ENCODE peak calls at places on chromosomes 7 and 10, in eight cellular contexts. One of them, this sample, is unnamed.
A peak's percentile ranks its signal among the peaks of the same experiment; 100 is the strongest.

GRCh38 chr10:116120688-116121087 is 152.3 kb downstream of the GFRA1 start:
- DNase-seq in GM23338: peak; percentile 82
- DNase-seq in thyroid gland: no peak
- DNase-seq in mesenchymal stem cell: no peak
- DNase-seq in PC-3: no peak
- DNase-seq in spleen: no peak
- DNase-seq in transverse colon: no peak
- DNase-seq in colonic mucosa: peak; percentile 16
- DNase-seq in this sample: peak; percentile 12

GRCh38 chr10:86655596-86655995 is 1.2 kb downstream of the OPN4 start:
- DNase-seq in GM23338: no peak
- DNase-seq in thyroid gland: no peak
- DNase-seq in mesenchymal stem cell: no peak
- DNase-seq in PC-3: no peak
- DNase-seq in spleen: peak; percentile 41
- DNase-seq in transverse colon: peak; percentile 1
- DNase-seq in colonic mucosa: no peak
- DNase-seq in this sample: no peak

GRCh38 chr10:60148266-60148840 is 241.3 kb downstream of the ANK3 start:
- DNase-seq in GM23338: no peak
- DNase-seq in thyroid gland: peak; percentile 10
- DNase-seq in mesenchymal stem cell: peak; percentile 84
- DNase-seq in PC-3: peak; percentile 99
- DNase-seq in spleen: no peak
- DNase-seq in transverse colon: peak; percentile 41
- DNase-seq in colonic mucosa: peak; percentile 75
- DNase-seq in this sample: no peak

GRCh38 chr10:43820663-43821062 is 172.0 kb upstream of the ZNF32 start:
- DNase-seq in GM23338: no peak
- DNase-seq in thyroid gland: no peak
- DNase-seq in mesenchymal stem cell: no peak
- DNase-seq in PC-3: no peak
- DNase-seq in spleen: no peak
- DNase-seq in transverse colon: no peak
- DNase-seq in colonic mucosa: no peak
- DNase-seq in this sample: no peak

GRCh38 chr7:14507617-14508016 is 394.9 kb downstream of the DGKB start:
- DNase-seq in GM23338: no peak
- DNase-seq in thyroid gland: no peak
- DNase-seq in mesenchymal stem cell: no peak
- DNase-seq in PC-3: peak; percentile 94
- DNase-seq in spleen: no peak
- DNase-seq in transverse colon: no peak
- DNase-seq in colonic mucosa: no peak
- DNase-seq in this sample: no peak

GRCh38 chr7:50812847-50813475 is 30.3 kb upstream of the GRB10 start:
- DNase-seq in GM23338: peak; percentile 13
- DNase-seq in thyroid gland: peak; percentile 84
- DNase-seq in mesenchymal stem cell: peak; percentile 79
- DNase-seq in PC-3: peak; percentile 90
- DNase-seq in spleen: no peak
- DNase-seq in transverse colon: peak; percentile 78
- DNase-seq in colonic mucosa: peak; percentile 84
- DNase-seq in this sample: no peak

GRCh38 chr10:60801538-60801937 is 23.3 kb downstream of the CDK1 start:
- DNase-seq in GM23338: no peak
- DNase-seq in thyroid gland: no peak
- DNase-seq in mesenchymal stem cell: peak; percentile 61
- DNase-seq in PC-3: peak; percentile 38
- DNase-seq in spleen: no peak
- DNase-seq in transverse colon: no peak
- DNase-seq in colonic mucosa: no peak
- DNase-seq in this sample: no peak

GRCh38 chr10:3363316-3364070 is 190.9 kb upstream of the PITRM1 start:
- DNase-seq in GM23338: no peak
- DNase-seq in thyroid gland: no peak
- DNase-seq in mesenchymal stem cell: no peak
- DNase-seq in PC-3: no peak
- DNase-seq in spleen: no peak
- DNase-seq in transverse colon: no peak
- DNase-seq in colonic mucosa: no peak
- DNase-seq in this sample: no peak

GRCh38 chr7:35894721-35895120 is 93.9 kb downstream of the SEPTIN7 start:
- DNase-seq in GM23338: no peak
- DNase-seq in thyroid gland: no peak
- DNase-seq in mesenchymal stem cell: no peak
- DNase-seq in PC-3: no peak
- DNase-seq in spleen: no peak
- DNase-seq in transverse colon: no peak
- DNase-seq in colonic mucosa: no peak
- DNase-seq in this sample: no peak

GRCh38 chr7:152522551-152522950 is 86.7 kb upstream of the KMT2C start:
- DNase-seq in GM23338: peak; percentile 25
- DNase-seq in thyroid gland: peak; percentile 37
- DNase-seq in mesenchymal stem cell: no peak
- DNase-seq in PC-3: no peak
- DNase-seq in spleen: no peak
- DNase-seq in transverse colon: no peak
- DNase-seq in colonic mucosa: no peak
- DNase-seq in this sample: peak; percentile 42

GRCh38 chr10:29746080-29746797 is 111.5 kb upstream of the SVIL start:
- DNase-seq in GM23338: no peak
- DNase-seq in thyroid gland: no peak
- DNase-seq in mesenchymal stem cell: peak; percentile 90
- DNase-seq in PC-3: no peak
- DNase-seq in spleen: no peak
- DNase-seq in transverse colon: no peak
- DNase-seq in colonic mucosa: no peak
- DNase-seq in this sample: no peak

GRCh38 chr10:1070939-1071338 is 14.8 kb downstream of the WDR37 start:
- DNase-seq in GM23338: peak; percentile 57
- DNase-seq in thyroid gland: no peak
- DNase-seq in mesenchymal stem cell: peak; percentile 48
- DNase-seq in PC-3: no peak
- DNase-seq in spleen: no peak
- DNase-seq in transverse colon: no peak
- DNase-seq in colonic mucosa: no peak
- DNase-seq in this sample: no peak

GRCh38 chr7:27175005-27175625 is 995 bp upstream of the HOXA10 start:
- DNase-seq in GM23338: peak; percentile 33
- DNase-seq in thyroid gland: no peak
- DNase-seq in mesenchymal stem cell: no peak
- DNase-seq in PC-3: peak; percentile 89
- DNase-seq in spleen: peak; percentile 34
- DNase-seq in transverse colon: peak; percentile 85
- DNase-seq in colonic mucosa: peak; percentile 90
- DNase-seq in this sample: no peak

GRCh38 chr7:81780914-81781693 is 11.3 kb upstream of the HGF start:
- DNase-seq in GM23338: no peak
- DNase-seq in thyroid gland: no peak
- DNase-seq in mesenchymal stem cell: no peak
- DNase-seq in PC-3: no peak
- DNase-seq in spleen: no peak
- DNase-seq in transverse colon: no peak
- DNase-seq in colonic mucosa: no peak
- DNase-seq in this sample: no peak

GRCh38 chr7:135327458-135327857 is 93.8 kb downstream of the STRA8 start:
- DNase-seq in GM23338: no peak
- DNase-seq in thyroid gland: no peak
- DNase-seq in mesenchymal stem cell: no peak
- DNase-seq in PC-3: no peak
- DNase-seq in spleen: no peak
- DNase-seq in transverse colon: no peak
- DNase-seq in colonic mucosa: no peak
- DNase-seq in this sample: no peak

DNA sequence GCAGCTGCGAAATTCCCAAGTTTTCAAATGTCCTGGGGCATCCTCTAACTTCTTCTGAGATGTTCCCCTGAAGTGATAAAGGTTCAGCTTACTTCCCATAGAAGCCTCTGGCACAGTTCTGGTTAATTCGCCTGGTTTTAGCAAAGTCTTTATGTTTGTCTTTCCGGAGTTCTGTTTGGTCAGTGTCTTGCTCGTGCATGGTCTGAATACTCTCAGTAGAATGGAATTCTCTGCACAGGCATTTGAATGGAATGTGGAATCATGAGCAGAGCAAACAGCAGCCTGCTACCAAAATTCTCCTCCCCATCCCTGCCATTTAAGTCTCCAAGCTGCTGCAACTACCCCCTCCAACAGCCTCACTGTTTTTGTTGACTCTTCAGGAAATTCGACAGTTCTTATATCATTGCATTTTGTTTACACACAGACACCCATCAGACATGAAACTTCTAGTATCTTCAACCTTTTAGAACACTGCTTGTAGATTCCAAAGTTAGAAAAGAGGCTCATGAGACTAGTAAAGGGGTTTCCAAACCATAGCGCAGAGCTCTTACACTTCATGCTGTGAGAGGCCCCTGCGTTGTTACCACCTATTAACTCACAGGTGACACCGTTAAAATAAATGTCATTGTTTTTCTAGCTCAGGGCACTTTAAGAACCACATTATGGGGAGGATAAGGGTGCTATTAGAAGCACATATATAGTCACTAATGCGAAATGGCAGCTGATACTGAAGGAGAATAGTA is 129.7 kb downstream of the PLCE1 start:
- DNase-seq in GM23338: peak; percentile 17
- DNase-seq in thyroid gland: peak; percentile 5
- DNase-seq in mesenchymal stem cell: peak; percentile 76
- DNase-seq in PC-3: peak; percentile 90
- DNase-seq in spleen: no peak
- DNase-seq in transverse colon: no peak
- DNase-seq in colonic mucosa: no peak
- DNase-seq in this sample: no peak
- H3K4me1 ChIP-seq in GM23338: peaks cover 5% of the 10 kb centered on the region
- H3K4me1 ChIP-seq in thyroid gland: peaks cover 19% of the 10 kb centered on the region
- H3K4me1 ChIP-seq in mesenchymal stem cell: peaks cover 5% of the 10 kb centered on the region
- H3K4me1 ChIP-seq in PC-3: peaks cover 54% of the 10 kb centered on the region
- H3K4me1 ChIP-seq in spleen: no peaks in the 10 kb centered on the region
- H3K4me1 ChIP-seq in transverse colon: peaks cover 30% of the 10 kb centered on the region
- H3K4me1 ChIP-seq in colonic mucosa: no peaks in the 10 kb centered on the region
- H3K4me1 ChIP-seq in this sample: no peaks in the 10 kb centered on the region

GRCh38 chr7:44107116-44107960 is 3.2 kb downstream of the AEBP1 start:
- DNase-seq in GM23338: no peak
- DNase-seq in thyroid gland: no peak
- DNase-seq in mesenchymal stem cell: no peak
- DNase-seq in PC-3: no peak
- DNase-seq in spleen: peak; percentile 58
- DNase-seq in transverse colon: no peak
- DNase-seq in colonic mucosa: no peak
- DNase-seq in this sample: no peak
- H3K4me1 ChIP-seq in GM23338: peaks cover 8% of the 10 kb centered on the region
- H3K4me1 ChIP-seq in thyroid gland: peaks cover 14% of the 10 kb centered on the region
- H3K4me1 ChIP-seq in mesenchymal stem cell: peaks cover 64% of the 10 kb centered on the region
- H3K4me1 ChIP-seq in PC-3: no peaks in the 10 kb centered on the region
- H3K4me1 ChIP-seq in spleen: peaks cover 15% of the 10 kb centered on the region
- H3K4me1 ChIP-seq in transverse colon: peaks cover 3% of the 10 kb centered on the region
- H3K4me1 ChIP-seq in colonic mucosa: no peaks in the 10 kb centered on the region
- H3K4me1 ChIP-seq in this sample: no peaks in the 10 kb centered on the region

GRCh38 chr10:14587540-14588083 is 187.1 kb downstream of the FAM107B start:
- DNase-seq in GM23338: no peak
- DNase-seq in thyroid gland: no peak
- DNase-seq in mesenchymal stem cell: no peak
- DNase-seq in PC-3: no peak
- DNase-seq in spleen: no peak
- DNase-seq in transverse colon: no peak
- DNase-seq in colonic mucosa: no peak
- DNase-seq in this sample: no peak

GRCh38 chr10:14585287-14586193 is 189.2 kb downstream of the FAM107B start:
- DNase-seq in GM23338: peak; percentile 36
- DNase-seq in thyroid gland: no peak
- DNase-seq in mesenchymal stem cell: no peak
- DNase-seq in PC-3: peak; percentile 58
- DNase-seq in spleen: no peak
- DNase-seq in transverse colon: no peak
- DNase-seq in colonic mucosa: no peak
- DNase-seq in this sample: no peak

GRCh38 chr10:14586901-14587300 is 187.8 kb downstream of the FAM107B start:
- DNase-seq in GM23338: no peak
- DNase-seq in thyroid gland: no peak
- DNase-seq in mesenchymal stem cell: no peak
- DNase-seq in PC-3: no peak
- DNase-seq in spleen: no peak
- DNase-seq in transverse colon: peak; percentile 51
- DNase-seq in colonic mucosa: no peak
- DNase-seq in this sample: no peak

GRCh38 chr10:14584643-14585042 is 190.1 kb downstream of the FAM107B start:
- DNase-seq in GM23338: peak; percentile 12
- DNase-seq in thyroid gland: no peak
- DNase-seq in mesenchymal stem cell: no peak
- DNase-seq in PC-3: no peak
- DNase-seq in spleen: no peak
- DNase-seq in transverse colon: no peak
- DNase-seq in colonic mucosa: no peak
- DNase-seq in this sample: no peak

GRCh38 chr10:14588084-14588937 is 186.4 kb downstream of the FAM107B start:
- DNase-seq in GM23338: no peak
- DNase-seq in thyroid gland: no peak
- DNase-seq in mesenchymal stem cell: peak; percentile 99
- DNase-seq in PC-3: peak; percentile 77
- DNase-seq in spleen: no peak
- DNase-seq in transverse colon: no peak
- DNase-seq in colonic mucosa: no peak
- DNase-seq in this sample: no peak
- H3K4me1 ChIP-seq in GM23338: peaks cover 39% of the 10 kb centered on the region
- H3K4me1 ChIP-seq in thyroid gland: no peaks in the 10 kb centered on the region
- H3K4me1 ChIP-seq in mesenchymal stem cell: peaks cover 15% of the 10 kb centered on the region
- H3K4me1 ChIP-seq in PC-3: peaks cover 70% of the 10 kb centered on the region
- H3K4me1 ChIP-seq in spleen: peaks cover 65% of the 10 kb centered on the region
- H3K4me1 ChIP-seq in transverse colon: peaks cover 42% of the 10 kb centered on the region
- H3K4me1 ChIP-seq in colonic mucosa: peaks cover 13% of the 10 kb centered on the region
- H3K4me1 ChIP-seq in this sample: peaks cover 17% of the 10 kb centered on the region

DNA sequence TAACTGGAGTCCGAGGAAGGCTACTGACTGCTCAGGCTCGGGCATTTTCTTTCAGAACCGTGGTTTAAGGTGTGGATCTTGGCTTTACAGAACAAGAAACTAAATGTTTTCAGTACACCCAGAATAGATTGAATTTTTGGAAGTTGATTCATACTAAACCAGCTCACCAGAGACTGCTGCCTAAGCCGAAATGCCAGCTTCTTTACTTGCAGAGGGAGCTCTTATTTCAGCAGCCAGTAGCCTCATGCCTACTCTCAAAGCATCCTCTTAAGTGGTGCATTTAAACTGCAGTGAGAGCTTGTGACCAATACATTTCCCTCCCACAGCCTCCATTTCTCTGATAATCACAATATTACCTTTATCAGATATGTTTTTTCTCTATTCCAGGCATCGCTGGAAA is 615.1 kb downstream of the SUGCT start:
- DNase-seq in GM23338: peak; percentile 17
- DNase-seq in thyroid gland: no peak
- DNase-seq in mesenchymal stem cell: no peak
- DNase-seq in PC-3: peak; percentile 9
- DNase-seq in spleen: no peak
- DNase-seq in transverse colon: no peak
- DNase-seq in colonic mucosa: no peak
- DNase-seq in this sample: no peak
- H3K4me1 ChIP-seq in GM23338: peaks cover 50% of the 10 kb centered on the region
- H3K4me1 ChIP-seq in thyroid gland: no peaks in the 10 kb centered on the region
- H3K4me1 ChIP-seq in mesenchymal stem cell: no peaks in the 10 kb centered on the region
- H3K4me1 ChIP-seq in PC-3: peaks cover 29% of the 10 kb centered on the region
- H3K4me1 ChIP-seq in spleen: no peaks in the 10 kb centered on the region
- H3K4me1 ChIP-seq in transverse colon: no peaks in the 10 kb centered on the region
- H3K4me1 ChIP-seq in colonic mucosa: no peaks in the 10 kb centered on the region
- H3K4me1 ChIP-seq in this sample: no peaks in the 10 kb centered on the region

GRCh38 chr10:110425684-110426293 is 71.9 kb upstream of the DUSP5 start:
- DNase-seq in GM23338: no peak
- DNase-seq in thyroid gland: no peak
- DNase-seq in mesenchymal stem cell: peak; percentile 96
- DNase-seq in PC-3: peak; percentile 61
- DNase-seq in spleen: no peak
- DNase-seq in transverse colon: no peak
- DNase-seq in colonic mucosa: no peak
- DNase-seq in this sample: no peak
- H3K4me1 ChIP-seq in GM23338: peaks cover 15% of the 10 kb centered on the region
- H3K4me1 ChIP-seq in thyroid gland: peaks cover 31% of the 10 kb centered on the region
- H3K4me1 ChIP-seq in mesenchymal stem cell: peaks cover 29% of the 10 kb centered on the region
- H3K4me1 ChIP-seq in PC-3: peaks cover 20% of the 10 kb centered on the region
- H3K4me1 ChIP-seq in spleen: peaks cover 19% of the 10 kb centered on the region
- H3K4me1 ChIP-seq in transverse colon: peaks cover 18% of the 10 kb centered on the region
- H3K4me1 ChIP-seq in colonic mucosa: no peaks in the 10 kb centered on the region
- H3K4me1 ChIP-seq in this sample: no peaks in the 10 kb centered on the region